ENCODE peak calls at places on chromosomes 11 and 22, in nine cellular contexts. One of them, this sample, is unnamed.

GRCh38 chr11:30342736-30343166 is 19.8 kb downstream of the ARL14EP start:
- DNase-seq in pancreas: no peak
- DNase-seq in stimulated activated CD8-positive, alpha-beta memory T cell treated with anti-CD3 and anti-CD28 coated beads, Interleukin-4, amount 100 ng/mL, for 24 hours: no peak
- DNase-seq in naive B cell: peak; percentile 73
- DNase-seq in kidney epithelial cell: no peak
- DNase-seq in activated naive CD8-positive, alpha-beta T cell treated with anti-CD3 and anti-CD28 coated beads, Interleukin-2, amount 50 U/mL, for 24 hours: no peak
- DNase-seq in SW 1271: no peak
- DNase-seq in NCI-H1930: no peak
- DNase-seq in NCI-H1417: no peak
- DNase-seq in this sample: peak; percentile 57

GRCh38 chr11:29125621-29126020 is 891.2 kb downstream of the KCNA4 start:
- DNase-seq in NCI-H1930: no peak
- DNase-seq in SW 1271: no peak
- DNase-seq in activated naive CD8-positive, alpha-beta T cell treated with anti-CD3 and anti-CD28 coated beads, Interleukin-2, amount 50 U/mL, for 24 hours: no peak
- DNase-seq in kidney epithelial cell: no peak
- DNase-seq in stimulated activated CD8-positive, alpha-beta memory T cell treated with anti-CD3 and anti-CD28 coated beads, Interleukin-4, amount 100 ng/mL, for 24 hours: no peak
- DNase-seq in NCI-H1417: no peak
- DNase-seq in naive B cell: no peak
- DNase-seq in pancreas: no peak
- DNase-seq in this sample: no peak

GRCh38 chr11:125063429-125064043 is 431 bp downstream of the SLC37A2 start:
- DNase-seq in NCI-H1930: no peak
- DNase-seq in SW 1271: no peak
- DNase-seq in kidney epithelial cell: no peak
- DNase-seq in naive B cell: peak; percentile 3
- DNase-seq in pancreas: no peak
- DNase-seq in activated naive CD8-positive, alpha-beta T cell treated with anti-CD3 and anti-CD28 coated beads, Interleukin-2, amount 50 U/mL, for 24 hours: no peak
- DNase-seq in stimulated activated CD8-positive, alpha-beta memory T cell treated with anti-CD3 and anti-CD28 coated beads, Interleukin-4, amount 100 ng/mL, for 24 hours: no peak
- DNase-seq in NCI-H1417: peak; percentile 52
- DNase-seq in this sample: peak; percentile 57

GRCh38 chr11:95065336-95065735 is 1.4 kb upstream of the SRSF8 start:
- DNase-seq in NCI-H1930: no peak
- DNase-seq in naive B cell: no peak
- DNase-seq in activated naive CD8-positive, alpha-beta T cell treated with anti-CD3 and anti-CD28 coated beads, Interleukin-2, amount 50 U/mL, for 24 hours: no peak
- DNase-seq in pancreas: no peak
- DNase-seq in SW 1271: no peak
- DNase-seq in NCI-H1417: peak; percentile 71
- DNase-seq in stimulated activated CD8-positive, alpha-beta memory T cell treated with anti-CD3 and anti-CD28 coated beads, Interleukin-4, amount 100 ng/mL, for 24 hours: no peak
- DNase-seq in kidney epithelial cell: no peak
- DNase-seq in this sample: no peak

GRCh38 chr11:106159846-106160245 is 82.4 kb downstream of the AASDHPPT start:
- DNase-seq in naive B cell: no peak
- DNase-seq in kidney epithelial cell: no peak
- DNase-seq in NCI-H1417: no peak
- DNase-seq in activated naive CD8-positive, alpha-beta T cell treated with anti-CD3 and anti-CD28 coated beads, Interleukin-2, amount 50 U/mL, for 24 hours: no peak
- DNase-seq in pancreas: no peak
- DNase-seq in stimulated activated CD8-positive, alpha-beta memory T cell treated with anti-CD3 and anti-CD28 coated beads, Interleukin-4, amount 100 ng/mL, for 24 hours: no peak
- DNase-seq in SW 1271: no peak
- DNase-seq in NCI-H1930: no peak
- DNase-seq in this sample: no peak

GRCh38 chr11:100769165-100769564 is 82.1 kb downstream of the ARHGAP42 start:
- DNase-seq in stimulated activated CD8-positive, alpha-beta memory T cell treated with anti-CD3 and anti-CD28 coated beads, Interleukin-4, amount 100 ng/mL, for 24 hours: no peak
- DNase-seq in SW 1271: no peak
- DNase-seq in pancreas: no peak
- DNase-seq in NCI-H1930: no peak
- DNase-seq in activated naive CD8-positive, alpha-beta T cell treated with anti-CD3 and anti-CD28 coated beads, Interleukin-2, amount 50 U/mL, for 24 hours: no peak
- DNase-seq in kidney epithelial cell: no peak
- DNase-seq in NCI-H1417: no peak
- DNase-seq in naive B cell: no peak
- DNase-seq in this sample: no peak

GRCh38 chr11:19658344-19658743 is 54.3 kb upstream of the NAV2 start:
- DNase-seq in SW 1271: no peak
- DNase-seq in NCI-H1930: no peak
- DNase-seq in naive B cell: no peak
- DNase-seq in pancreas: no peak
- DNase-seq in kidney epithelial cell: no peak
- DNase-seq in NCI-H1417: no peak
- DNase-seq in stimulated activated CD8-positive, alpha-beta memory T cell treated with anti-CD3 and anti-CD28 coated beads, Interleukin-4, amount 100 ng/mL, for 24 hours: no peak
- DNase-seq in activated naive CD8-positive, alpha-beta T cell treated with anti-CD3 and anti-CD28 coated beads, Interleukin-2, amount 50 U/mL, for 24 hours: no peak
- DNase-seq in this sample: no peak

GRCh38 chr22:33923660-33924246 is 3.5 kb upstream of the LARGE1 start:
- DNase-seq in SW 1271: no peak
- DNase-seq in stimulated activated CD8-positive, alpha-beta memory T cell treated with anti-CD3 and anti-CD28 coated beads, Interleukin-4, amount 100 ng/mL, for 24 hours: no peak
- DNase-seq in naive B cell: peak; percentile 58
- DNase-seq in NCI-H1417: peak; percentile 82
- DNase-seq in pancreas: peak; percentile 67
- DNase-seq in kidney epithelial cell: no peak
- DNase-seq in NCI-H1930: peak; percentile 62
- DNase-seq in activated naive CD8-positive, alpha-beta T cell treated with anti-CD3 and anti-CD28 coated beads, Interleukin-2, amount 50 U/mL, for 24 hours: peak; percentile 31
- DNase-seq in this sample: peak; percentile 69

GRCh38 chr22:38251355-38251720 is 21.5 kb downstream of the TMEM184B start:
- DNase-seq in naive B cell: no peak
- DNase-seq in activated naive CD8-positive, alpha-beta T cell treated with anti-CD3 and anti-CD28 coated beads, Interleukin-2, amount 50 U/mL, for 24 hours: no peak
- DNase-seq in NCI-H1930: no peak
- DNase-seq in SW 1271: no peak
- DNase-seq in kidney epithelial cell: no peak
- DNase-seq in stimulated activated CD8-positive, alpha-beta memory T cell treated with anti-CD3 and anti-CD28 coated beads, Interleukin-4, amount 100 ng/mL, for 24 hours: no peak
- DNase-seq in NCI-H1417: no peak
- DNase-seq in pancreas: no peak
- DNase-seq in this sample: no peak

GRCh38 chr11:10394229-10395100 is 60.6 kb upstream of the AMPD3 start:
- DNase-seq in SW 1271: no peak
- DNase-seq in pancreas: no peak
- DNase-seq in kidney epithelial cell: no peak
- DNase-seq in stimulated activated CD8-positive, alpha-beta memory T cell treated with anti-CD3 and anti-CD28 coated beads, Interleukin-4, amount 100 ng/mL, for 24 hours: no peak
- DNase-seq in NCI-H1417: no peak
- DNase-seq in activated naive CD8-positive, alpha-beta T cell treated with anti-CD3 and anti-CD28 coated beads, Interleukin-2, amount 50 U/mL, for 24 hours: no peak
- DNase-seq in NCI-H1930: no peak
- DNase-seq in naive B cell: no peak
- DNase-seq in this sample: no peak

GRCh38 chr11:29616611-29617010 is 400.2 kb downstream of the KCNA4 start:
- DNase-seq in activated naive CD8-positive, alpha-beta T cell treated with anti-CD3 and anti-CD28 coated beads, Interleukin-2, amount 50 U/mL, for 24 hours: no peak
- DNase-seq in NCI-H1417: no peak
- DNase-seq in NCI-H1930: no peak
- DNase-seq in stimulated activated CD8-positive, alpha-beta memory T cell treated with anti-CD3 and anti-CD28 coated beads, Interleukin-4, amount 100 ng/mL, for 24 hours: no peak
- DNase-seq in pancreas: no peak
- DNase-seq in kidney epithelial cell: no peak
- DNase-seq in naive B cell: no peak
- DNase-seq in SW 1271: no peak
- DNase-seq in this sample: no peak

GRCh38 chr22:45777046-45777851 is 105.6 kb downstream of the ATXN10 start:
- DNase-seq in pancreas: no peak
- DNase-seq in kidney epithelial cell: peak; percentile 86
- DNase-seq in NCI-H1930: no peak
- DNase-seq in stimulated activated CD8-positive, alpha-beta memory T cell treated with anti-CD3 and anti-CD28 coated beads, Interleukin-4, amount 100 ng/mL, for 24 hours: no peak
- DNase-seq in SW 1271: no peak
- DNase-seq in activated naive CD8-positive, alpha-beta T cell treated with anti-CD3 and anti-CD28 coated beads, Interleukin-2, amount 50 U/mL, for 24 hours: no peak
- DNase-seq in naive B cell: no peak
- DNase-seq in NCI-H1417: peak; percentile 66
- DNase-seq in this sample: no peak

GRCh38 chr22:45441158-45441557 is 27.7 kb downstream of the RIBC2 start:
- DNase-seq in NCI-H1930: peak; percentile 27
- DNase-seq in SW 1271: no peak
- DNase-seq in activated naive CD8-positive, alpha-beta T cell treated with anti-CD3 and anti-CD28 coated beads, Interleukin-2, amount 50 U/mL, for 24 hours: peak; percentile 12
- DNase-seq in kidney epithelial cell: peak; percentile 23
- DNase-seq in NCI-H1417: peak; percentile 74
- DNase-seq in stimulated activated CD8-positive, alpha-beta memory T cell treated with anti-CD3 and anti-CD28 coated beads, Interleukin-4, amount 100 ng/mL, for 24 hours: no peak
- DNase-seq in pancreas: peak; percentile 33
- DNase-seq in naive B cell: no peak
- DNase-seq in this sample: peak; percentile 64

This sample was measured in GM20000.